ENCODE peak calls at places on chromosomes 4 and X, in four cellular contexts. One of them, this sample, is unnamed.

GRCh38 chr4:129092636-129093172 is 635 bp downstream of the SCLT1 start:
- DNase-seq in CD4-positive, alpha-beta T cell: no peak
- DNase-seq in right atrium auricular region: no peak
- DNase-seq in AG04450: no peak
- DNase-seq in this sample: no peak

GRCh38 chr4:47882228-47882627 is 32.2 kb downstream of the NFXL1 start:
- DNase-seq in CD4-positive, alpha-beta T cell: no peak
- DNase-seq in right atrium auricular region: no peak
- DNase-seq in AG04450: no peak
- DNase-seq in this sample: no peak

GRCh38 chrX:150575415-150575814 is 7.0 kb downstream of the MTM1 start:
- DNase-seq in AG04450: no peak
- DNase-seq in right atrium auricular region: no peak
- DNase-seq in CD4-positive, alpha-beta T cell: peak; percentile 51
- DNase-seq in this sample: no peak

GRCh38 chrX:916235-916609 is 285.6 kb downstream of the SHOX start:
- DNase-seq in AG04450: no peak
- DNase-seq in CD4-positive, alpha-beta T cell: no peak
- DNase-seq in right atrium auricular region: no peak
- DNase-seq in this sample: no peak

GRCh38 chrX:1918780-1919179 is 303.9 kb downstream of the ASMT start:
- DNase-seq in right atrium auricular region: no peak
- DNase-seq in CD4-positive, alpha-beta T cell: no peak
- DNase-seq in AG04450: no peak
- DNase-seq in this sample: no peak

GRCh38 chr4:30616943-30617646 is 103.1 kb upstream of the PCDH7 start:
- DNase-seq in right atrium auricular region: no peak
- DNase-seq in CD4-positive, alpha-beta T cell: no peak
- DNase-seq in AG04450: no peak
- DNase-seq in this sample: no peak

GRCh38 chr4:99352602-99353580 is at the start of gene ADH1C:
- DNase-seq in AG04450: no peak
- DNase-seq in CD4-positive, alpha-beta T cell: no peak
- DNase-seq in right atrium auricular region: no peak
- DNase-seq in this sample: no peak

GRCh38 chrX:38973327-38973726 is 172.1 kb downstream of the MID1IP1 start:
- DNase-seq in AG04450: no peak
- DNase-seq in right atrium auricular region: no peak
- DNase-seq in CD4-positive, alpha-beta T cell: no peak
- DNase-seq in this sample: no peak

GRCh38 chrX:131741103-131741581 is 197.3 kb downstream of the OR13H1 start:
- DNase-seq in AG04450: no peak
- DNase-seq in CD4-positive, alpha-beta T cell: peak; percentile 74
- DNase-seq in right atrium auricular region: no peak
- DNase-seq in this sample: no peak

GRCh38 chr4:25290490-25291067 is 22.0 kb upstream of the ZCCHC4 start:
- DNase-seq in right atrium auricular region: no peak
- DNase-seq in AG04450: no peak
- DNase-seq in CD4-positive, alpha-beta T cell: no peak
- DNase-seq in this sample: no peak

GRCh38 chrX:1600406-1601050 is 9.1 kb downstream of the AKAP17A start:
- DNase-seq in CD4-positive, alpha-beta T cell: no peak
- DNase-seq in AG04450: no peak
- DNase-seq in right atrium auricular region: no peak
- DNase-seq in this sample: no peak

GRCh38 chrX:45196701-45197100 is 4.0 kb downstream of the DIPK2B start:
- DNase-seq in AG04450: no peak
- DNase-seq in CD4-positive, alpha-beta T cell: no peak
- DNase-seq in right atrium auricular region: no peak
- DNase-seq in this sample: no peak

GRCh38 chrX:100931218-100931924 is 2.7 kb upstream of the XKRX start:
- DNase-seq in right atrium auricular region: no peak
- DNase-seq in AG04450: no peak
- DNase-seq in CD4-positive, alpha-beta T cell: no peak
- DNase-seq in this sample: no peak

GRCh38 chr4:152079543-152080293 is 318.9 kb upstream of the GATB start:
- DNase-seq in CD4-positive, alpha-beta T cell: peak; percentile 50
- DNase-seq in right atrium auricular region: no peak
- DNase-seq in AG04450: no peak
- DNase-seq in this sample: no peak

GRCh38 chr4:23368081-23368697 is 521.7 kb downstream of the PPARGC1A start:
- DNase-seq in right atrium auricular region: no peak
- DNase-seq in AG04450: no peak
- DNase-seq in CD4-positive, alpha-beta T cell: no peak
- DNase-seq in this sample: no peak

DNA sequence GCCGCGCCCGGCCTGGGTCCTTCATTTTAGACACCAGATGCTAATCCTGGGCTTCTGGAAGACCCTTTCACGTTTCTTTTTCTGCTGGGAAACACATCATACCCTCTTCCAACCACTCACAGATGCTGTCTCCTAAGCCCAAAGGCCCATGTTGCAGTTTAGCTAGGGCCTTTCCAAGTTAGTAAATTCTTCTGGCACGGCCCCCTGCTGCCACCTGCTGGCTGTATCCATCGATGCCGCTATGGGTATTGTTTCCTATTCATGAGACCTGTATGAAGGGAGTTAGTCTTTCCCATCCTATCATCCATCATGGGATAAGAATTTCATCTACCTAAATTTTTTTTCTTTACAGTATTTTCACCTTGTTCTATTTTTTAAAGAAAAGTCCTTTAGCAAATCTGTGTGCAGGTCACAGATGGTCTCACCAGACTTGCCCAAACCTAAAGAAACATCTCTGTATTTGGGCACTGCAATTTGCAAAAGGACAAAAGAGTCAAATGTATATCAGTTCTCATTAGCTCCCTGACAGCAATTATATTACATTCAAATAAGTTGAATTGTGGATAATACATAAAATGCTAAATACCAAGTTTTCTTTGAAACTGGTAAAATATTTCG is 37.8 kb upstream of the SLC9A7 start:
- DNase-seq in right atrium auricular region: peak; percentile 85
- DNase-seq in CD4-positive, alpha-beta T cell: peak; percentile 58
- DNase-seq in AG04450: no peak
- DNase-seq in this sample: peak; percentile 62
- TF ChIP-seq CTCF in right atrium auricular region: peak; percentile 38
- TF ChIP-seq CTCF in CD4-positive, alpha-beta T cell: peak; percentile 68
- TF ChIP-seq CTCF in AG04450: peak; percentile 74
- TF ChIP-seq CTCF in this sample: peak; percentile 82

GRCh38 chr4:8186883-8187282 is 12.2 kb upstream of the SH3TC1 start:
- DNase-seq in right atrium auricular region: no peak
- DNase-seq in CD4-positive, alpha-beta T cell: no peak
- DNase-seq in AG04450: no peak
- DNase-seq in this sample: no peak
- TF ChIP-seq CTCF in right atrium auricular region: no peak
- TF ChIP-seq CTCF in CD4-positive, alpha-beta T cell: no peak
- TF ChIP-seq CTCF in AG04450: no peak
- TF ChIP-seq CTCF in this sample: no peak

GRCh38 chrX:19535481-19535880 is 20.2 kb upstream of the MAP3K15 start:
- DNase-seq in AG04450: no peak
- DNase-seq in right atrium auricular region: no peak
- DNase-seq in CD4-positive, alpha-beta T cell: no peak
- DNase-seq in this sample: no peak
- TF ChIP-seq CTCF in AG04450: peak; percentile 51
- TF ChIP-seq CTCF in right atrium auricular region: no peak
- TF ChIP-seq CTCF in CD4-positive, alpha-beta T cell: no peak
- TF ChIP-seq CTCF in this sample: peak; percentile 53

DNA sequence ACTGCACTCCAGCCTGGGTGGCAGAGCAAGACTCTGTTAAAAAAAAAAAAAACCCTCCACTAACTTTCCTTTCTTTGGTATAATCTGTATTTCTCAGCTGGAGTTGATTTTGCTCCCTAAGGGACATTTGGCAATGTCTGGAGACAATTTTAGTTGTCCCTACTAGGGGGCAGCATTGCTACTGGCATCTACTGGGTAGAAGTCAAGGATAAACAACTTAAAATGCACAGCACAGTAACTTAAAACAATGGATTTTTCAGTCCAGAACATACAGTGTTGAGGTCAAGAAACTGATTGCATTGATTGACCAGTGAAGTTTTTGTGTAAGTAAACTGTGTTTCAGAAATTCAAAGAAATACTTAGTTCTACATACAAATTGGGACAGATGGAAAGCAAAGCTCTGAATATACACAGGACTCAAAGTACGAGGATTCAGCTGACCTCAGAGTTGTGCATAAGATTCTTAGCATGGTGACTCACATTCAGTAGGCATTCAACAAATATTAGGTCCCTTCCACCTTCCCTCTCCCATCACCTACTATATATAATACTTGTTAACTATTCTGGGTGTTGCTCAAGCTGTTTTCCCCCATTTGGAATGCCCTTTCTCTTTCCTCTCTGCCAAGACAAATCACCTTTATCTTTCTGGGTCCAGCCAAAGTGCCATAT is 8.8 kb downstream of the DDX53 start:
- DNase-seq in AG04450: no peak
- DNase-seq in CD4-positive, alpha-beta T cell: no peak
- DNase-seq in right atrium auricular region: no peak
- DNase-seq in this sample: no peak
- TF ChIP-seq CTCF in AG04450: peak; percentile 43
- TF ChIP-seq CTCF in CD4-positive, alpha-beta T cell: no peak
- TF ChIP-seq CTCF in right atrium auricular region: peak; percentile 13
- TF ChIP-seq CTCF in this sample: peak; percentile 66

GRCh38 chrX:17944833-17945497 is 83.9 kb upstream of the RAI2 start:
- DNase-seq in AG04450: no peak
- DNase-seq in right atrium auricular region: no peak
- DNase-seq in CD4-positive, alpha-beta T cell: no peak
- DNase-seq in this sample: peak; percentile 6
- TF ChIP-seq CTCF in AG04450: peak; percentile 52
- TF ChIP-seq CTCF in right atrium auricular region: peak; percentile 20
- TF ChIP-seq CTCF in CD4-positive, alpha-beta T cell: peak; percentile 55
- TF ChIP-seq CTCF in this sample: peak; percentile 60

GRCh38 chrX:149508467-149508866 is 3.4 kb upstream of the IDS start:
- DNase-seq in AG04450: no peak
- DNase-seq in CD4-positive, alpha-beta T cell: no peak
- DNase-seq in right atrium auricular region: no peak
- DNase-seq in this sample: no peak

GRCh38 chrX:149511081-149511480 is 6.0 kb upstream of the IDS start:
- DNase-seq in AG04450: no peak
- DNase-seq in right atrium auricular region: no peak
- DNase-seq in CD4-positive, alpha-beta T cell: no peak
- DNase-seq in this sample: no peak

GRCh38 chrX:149513713-149514427 is 8.8 kb upstream of the IDS start:
- DNase-seq in right atrium auricular region: no peak
- DNase-seq in CD4-positive, alpha-beta T cell: no peak
- DNase-seq in AG04450: no peak
- DNase-seq in this sample: no peak

GRCh38 chrX:149512225-149512885 is 7.2 kb upstream of the IDS start:
- DNase-seq in right atrium auricular region: peak; percentile 67
- DNase-seq in CD4-positive, alpha-beta T cell: peak; percentile 53
- DNase-seq in AG04450: no peak
- DNase-seq in this sample: peak; percentile 43

DNA sequence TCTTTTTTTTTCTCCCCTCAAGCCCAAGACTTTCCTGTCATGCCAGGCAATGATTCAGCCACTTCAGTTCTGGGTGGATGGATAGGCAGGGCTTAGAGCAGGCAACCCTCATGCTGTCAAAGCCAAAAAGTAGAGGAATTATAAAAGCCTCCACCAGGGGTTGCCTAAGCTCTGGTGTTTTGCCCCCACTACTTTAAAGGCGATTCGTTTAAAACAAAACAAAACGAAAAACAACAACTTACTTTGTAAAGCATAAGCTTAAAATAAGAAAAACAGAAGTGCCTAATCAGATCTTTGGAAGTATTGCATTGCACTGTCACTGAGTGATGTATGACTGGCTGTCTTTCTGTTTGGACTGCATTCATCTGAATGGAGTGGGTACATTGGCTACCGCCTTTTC is 5.3 kb upstream of the IDS start:
- DNase-seq in CD4-positive, alpha-beta T cell: no peak
- DNase-seq in AG04450: no peak
- DNase-seq in right atrium auricular region: no peak
- DNase-seq in this sample: no peak
- TF ChIP-seq CTCF in CD4-positive, alpha-beta T cell: no peak
- TF ChIP-seq CTCF in AG04450: peak; percentile 28
- TF ChIP-seq CTCF in right atrium auricular region: no peak
- TF ChIP-seq CTCF in this sample: peak; percentile 52

GRCh38 chr4:158856852-158857251 is 88.0 kb downstream of the FNIP2 start:
- DNase-seq in right atrium auricular region: no peak
- DNase-seq in AG04450: peak; percentile 8
- DNase-seq in CD4-positive, alpha-beta T cell: no peak
- DNase-seq in this sample: no peak
- TF ChIP-seq CTCF in right atrium auricular region: peak; percentile 44
- TF ChIP-seq CTCF in AG04450: peak; percentile 64
- TF ChIP-seq CTCF in CD4-positive, alpha-beta T cell: peak; percentile 31
- TF ChIP-seq CTCF in this sample: peak; percentile 77

This sample was measured in neural crest cell.